ENCODE peak calls at places on chromosomes 7 and 10, in ten cellular contexts. One of them, this sample, is unnamed.

GRCh38 chr7:107742678-107743566 is 1.0 kb upstream of the CBLL1 start:
- DNase-seq in PC-3: no peak
- DNase-seq in mesothelial cell of epicardium: peak; percentile 37
- DNase-seq in GM12865: no peak
- DNase-seq in AG04450: no peak
- DNase-seq in NB4: peak; percentile 93
- DNase-seq in heart right ventricle: no peak
- DNase-seq in fibroblast of pulmonary artery: no peak
- DNase-seq in CD8-positive, alpha-beta T cell: peak; percentile 72
- DNase-seq in left ventricle myocardium inferior: peak; percentile 58
- DNase-seq in this sample: peak; percentile 41

GRCh38 chr7:33040803-33041516 is 21.6 kb downstream of the NT5C3A start:
- DNase-seq in PC-3: peak; percentile 86
- DNase-seq in mesothelial cell of epicardium: no peak
- DNase-seq in GM12865: peak; percentile 94
- DNase-seq in AG04450: no peak
- DNase-seq in NB4: peak; percentile 42
- DNase-seq in heart right ventricle: no peak
- DNase-seq in fibroblast of pulmonary artery: no peak
- DNase-seq in CD8-positive, alpha-beta T cell: peak; percentile 63
- DNase-seq in left ventricle myocardium inferior: no peak
- DNase-seq in this sample: no peak

GRCh38 chr10:86160890-86161585 is 205.6 kb downstream of the GRID1 start:
- DNase-seq in PC-3: no peak
- DNase-seq in mesothelial cell of epicardium: no peak
- DNase-seq in GM12865: no peak
- DNase-seq in AG04450: no peak
- DNase-seq in NB4: peak; percentile 16
- DNase-seq in heart right ventricle: no peak
- DNase-seq in fibroblast of pulmonary artery: no peak
- DNase-seq in CD8-positive, alpha-beta T cell: no peak
- DNase-seq in left ventricle myocardium inferior: no peak
- DNase-seq in this sample: no peak

GRCh38 chr7:54810401-54810800 is 51.4 kb upstream of the SEC61G start:
- DNase-seq in PC-3: no peak
- DNase-seq in mesothelial cell of epicardium: no peak
- DNase-seq in GM12865: no peak
- DNase-seq in AG04450: no peak
- DNase-seq in NB4: no peak
- DNase-seq in heart right ventricle: no peak
- DNase-seq in fibroblast of pulmonary artery: peak; percentile 22
- DNase-seq in CD8-positive, alpha-beta T cell: no peak
- DNase-seq in left ventricle myocardium inferior: no peak
- DNase-seq in this sample: no peak

GRCh38 chr7:141785711-141786552 is 4.1 kb upstream of the TAS2R5 start:
- DNase-seq in PC-3: peak; percentile 69
- DNase-seq in mesothelial cell of epicardium: no peak
- DNase-seq in GM12865: peak; percentile 68
- DNase-seq in AG04450: peak; percentile 16
- DNase-seq in NB4: peak; percentile 79
- DNase-seq in heart right ventricle: no peak
- DNase-seq in fibroblast of pulmonary artery: peak; percentile 72
- DNase-seq in CD8-positive, alpha-beta T cell: peak; percentile 27
- DNase-seq in left ventricle myocardium inferior: no peak
- DNase-seq in this sample: no peak

GRCh38 chr10:3265081-3265480 is 92.5 kb upstream of the PITRM1 start:
- DNase-seq in PC-3: no peak
- DNase-seq in mesothelial cell of epicardium: no peak
- DNase-seq in GM12865: no peak
- DNase-seq in AG04450: no peak
- DNase-seq in NB4: no peak
- DNase-seq in heart right ventricle: no peak
- DNase-seq in fibroblast of pulmonary artery: no peak
- DNase-seq in CD8-positive, alpha-beta T cell: no peak
- DNase-seq in left ventricle myocardium inferior: no peak
- DNase-seq in this sample: no peak

GRCh38 chr10:124539935-124540641 is 78.5 kb downstream of the LHPP start:
- DNase-seq in PC-3: peak; percentile 24
- DNase-seq in mesothelial cell of epicardium: peak; percentile 51
- DNase-seq in GM12865: peak; percentile 65
- DNase-seq in AG04450: no peak
- DNase-seq in NB4: peak; percentile 69
- DNase-seq in heart right ventricle: peak; percentile 70
- DNase-seq in fibroblast of pulmonary artery: peak; percentile 54
- DNase-seq in CD8-positive, alpha-beta T cell: peak; percentile 76
- DNase-seq in left ventricle myocardium inferior: peak; percentile 71
- DNase-seq in this sample: peak; percentile 68

GRCh38 chr10:121702351-121703320 is 104.4 kb upstream of the FGFR2 start:
- DNase-seq in PC-3: peak; percentile 41
- DNase-seq in mesothelial cell of epicardium: no peak
- DNase-seq in GM12865: no peak
- DNase-seq in AG04450: no peak
- DNase-seq in NB4: no peak
- DNase-seq in heart right ventricle: no peak
- DNase-seq in fibroblast of pulmonary artery: peak; percentile 12
- DNase-seq in CD8-positive, alpha-beta T cell: no peak
- DNase-seq in left ventricle myocardium inferior: no peak
- DNase-seq in this sample: no peak

GRCh38 chr7:116218051-116218645 is 7.8 kb downstream of the TES start:
- DNase-seq in PC-3: peak; percentile 98
- DNase-seq in mesothelial cell of epicardium: no peak
- DNase-seq in GM12865: no peak
- DNase-seq in AG04450: peak; percentile 85
- DNase-seq in NB4: no peak
- DNase-seq in heart right ventricle: no peak
- DNase-seq in fibroblast of pulmonary artery: peak; percentile 83
- DNase-seq in CD8-positive, alpha-beta T cell: no peak
- DNase-seq in left ventricle myocardium inferior: no peak
- DNase-seq in this sample: no peak

GRCh38 chr10:67256984-67257383 is 331.1 kb downstream of the LRRTM3 start:
- DNase-seq in PC-3: no peak
- DNase-seq in mesothelial cell of epicardium: no peak
- DNase-seq in GM12865: no peak
- DNase-seq in AG04450: no peak
- DNase-seq in NB4: no peak
- DNase-seq in heart right ventricle: no peak
- DNase-seq in fibroblast of pulmonary artery: peak; percentile 9
- DNase-seq in CD8-positive, alpha-beta T cell: no peak
- DNase-seq in left ventricle myocardium inferior: no peak
- DNase-seq in this sample: no peak

GRCh38 chr10:100998183-100998990 is 1.2 kb upstream of the LZTS2 start:
- DNase-seq in PC-3: peak; percentile 63
- DNase-seq in mesothelial cell of epicardium: peak; percentile 79
- DNase-seq in GM12865: peak; percentile 77
- DNase-seq in AG04450: no peak
- DNase-seq in NB4: peak; percentile 86
- DNase-seq in heart right ventricle: peak; percentile 90
- DNase-seq in fibroblast of pulmonary artery: peak; percentile 77
- DNase-seq in CD8-positive, alpha-beta T cell: peak; percentile 69
- DNase-seq in left ventricle myocardium inferior: peak; percentile 84
- DNase-seq in this sample: no peak

GRCh38 chr10:65166272-65166671 is 1645.1 kb downstream of the REEP3 start:
- DNase-seq in PC-3: no peak
- DNase-seq in mesothelial cell of epicardium: no peak
- DNase-seq in GM12865: no peak
- DNase-seq in AG04450: no peak
- DNase-seq in NB4: no peak
- DNase-seq in heart right ventricle: no peak
- DNase-seq in fibroblast of pulmonary artery: no peak
- DNase-seq in CD8-positive, alpha-beta T cell: no peak
- DNase-seq in left ventricle myocardium inferior: no peak
- DNase-seq in this sample: no peak

GRCh38 chr10:42543840-42544372 is 94.5 kb downstream of the ZNF33B start:
- DNase-seq in PC-3: no peak
- DNase-seq in mesothelial cell of epicardium: no peak
- DNase-seq in GM12865: no peak
- DNase-seq in AG04450: no peak
- DNase-seq in NB4: no peak
- DNase-seq in heart right ventricle: no peak
- DNase-seq in fibroblast of pulmonary artery: no peak
- DNase-seq in CD8-positive, alpha-beta T cell: no peak
- DNase-seq in left ventricle myocardium inferior: no peak
- DNase-seq in this sample: no peak

GRCh38 chr7:101727184-101727583 is 90.2 kb upstream of the CUX1 start:
- DNase-seq in PC-3: no peak
- DNase-seq in mesothelial cell of epicardium: no peak
- DNase-seq in GM12865: no peak
- DNase-seq in AG04450: no peak
- DNase-seq in NB4: no peak
- DNase-seq in heart right ventricle: no peak
- DNase-seq in fibroblast of pulmonary artery: no peak
- DNase-seq in CD8-positive, alpha-beta T cell: no peak
- DNase-seq in left ventricle myocardium inferior: no peak
- DNase-seq in this sample: no peak
- TF ChIP-seq CTCF in PC-3: no peak
- TF ChIP-seq CTCF in mesothelial cell of epicardium: no peak
- TF ChIP-seq CTCF in GM12865: no peak
- TF ChIP-seq CTCF in AG04450: no peak
- TF ChIP-seq CTCF in NB4: no peak
- TF ChIP-seq CTCF in heart right ventricle: no peak
- TF ChIP-seq CTCF in fibroblast of pulmonary artery: no peak
- TF ChIP-seq CTCF in CD8-positive, alpha-beta T cell: no peak
- TF ChIP-seq CTCF in left ventricle myocardium inferior: no peak
- TF ChIP-seq CTCF in this sample: no peak

GRCh38 chr7:104779888-104780287 is 234.1 kb upstream of the KMT2E start:
- DNase-seq in PC-3: no peak
- DNase-seq in mesothelial cell of epicardium: no peak
- DNase-seq in GM12865: no peak
- DNase-seq in AG04450: no peak
- DNase-seq in NB4: no peak
- DNase-seq in heart right ventricle: no peak
- DNase-seq in fibroblast of pulmonary artery: no peak
- DNase-seq in CD8-positive, alpha-beta T cell: no peak
- DNase-seq in left ventricle myocardium inferior: no peak
- DNase-seq in this sample: no peak
- TF ChIP-seq CTCF in PC-3: no peak
- TF ChIP-seq CTCF in mesothelial cell of epicardium: no peak
- TF ChIP-seq CTCF in GM12865: no peak
- TF ChIP-seq CTCF in AG04450: no peak
- TF ChIP-seq CTCF in NB4: no peak
- TF ChIP-seq CTCF in heart right ventricle: no peak
- TF ChIP-seq CTCF in fibroblast of pulmonary artery: no peak
- TF ChIP-seq CTCF in CD8-positive, alpha-beta T cell: no peak
- TF ChIP-seq CTCF in left ventricle myocardium inferior: no peak
- TF ChIP-seq CTCF in this sample: no peak

GRCh38 chr7:73839290-73839689 is 3.0 kb downstream of the METTL27 start:
- DNase-seq in PC-3: no peak
- DNase-seq in mesothelial cell of epicardium: no peak
- DNase-seq in GM12865: no peak
- DNase-seq in AG04450: no peak
- DNase-seq in NB4: no peak
- DNase-seq in heart right ventricle: no peak
- DNase-seq in fibroblast of pulmonary artery: no peak
- DNase-seq in CD8-positive, alpha-beta T cell: no peak
- DNase-seq in left ventricle myocardium inferior: no peak
- DNase-seq in this sample: no peak

GRCh38 chr7:73838642-73839041 is 3.7 kb downstream of the METTL27 start:
- DNase-seq in PC-3: no peak
- DNase-seq in mesothelial cell of epicardium: no peak
- DNase-seq in GM12865: no peak
- DNase-seq in AG04450: no peak
- DNase-seq in NB4: no peak
- DNase-seq in heart right ventricle: no peak
- DNase-seq in fibroblast of pulmonary artery: no peak
- DNase-seq in CD8-positive, alpha-beta T cell: no peak
- DNase-seq in left ventricle myocardium inferior: no peak
- DNase-seq in this sample: no peak

GRCh38 chr7:73840715-73841379 is 1.5 kb downstream of the METTL27 start:
- DNase-seq in PC-3: no peak
- DNase-seq in mesothelial cell of epicardium: no peak
- DNase-seq in GM12865: no peak
- DNase-seq in AG04450: no peak
- DNase-seq in NB4: peak; percentile 44
- DNase-seq in heart right ventricle: no peak
- DNase-seq in fibroblast of pulmonary artery: no peak
- DNase-seq in CD8-positive, alpha-beta T cell: no peak
- DNase-seq in left ventricle myocardium inferior: no peak
- DNase-seq in this sample: no peak

GRCh38 chr7:73841689-73842247 is 548 bp downstream of the METTL27 start:
- DNase-seq in PC-3: no peak
- DNase-seq in mesothelial cell of epicardium: no peak
- DNase-seq in GM12865: no peak
- DNase-seq in AG04450: no peak
- DNase-seq in NB4: no peak
- DNase-seq in heart right ventricle: no peak
- DNase-seq in fibroblast of pulmonary artery: no peak
- DNase-seq in CD8-positive, alpha-beta T cell: no peak
- DNase-seq in left ventricle myocardium inferior: no peak
- DNase-seq in this sample: no peak

GRCh38 chr7:73839743-73840714 is 2.3 kb downstream of the METTL27 start:
- DNase-seq in PC-3: no peak
- DNase-seq in mesothelial cell of epicardium: no peak
- DNase-seq in GM12865: no peak
- DNase-seq in AG04450: no peak
- DNase-seq in NB4: no peak
- DNase-seq in heart right ventricle: no peak
- DNase-seq in fibroblast of pulmonary artery: no peak
- DNase-seq in CD8-positive, alpha-beta T cell: no peak
- DNase-seq in left ventricle myocardium inferior: no peak
- DNase-seq in this sample: no peak
- TF ChIP-seq CTCF in PC-3: no peak
- TF ChIP-seq CTCF in mesothelial cell of epicardium: peak; percentile 35
- TF ChIP-seq CTCF in GM12865: no peak
- TF ChIP-seq CTCF in AG04450: no peak
- TF ChIP-seq CTCF in NB4: peak; percentile 13
- TF ChIP-seq CTCF in heart right ventricle: no peak
- TF ChIP-seq CTCF in fibroblast of pulmonary artery: no peak
- TF ChIP-seq CTCF in CD8-positive, alpha-beta T cell: no peak
- TF ChIP-seq CTCF in left ventricle myocardium inferior: no peak
- TF ChIP-seq CTCF in this sample: peak; percentile 42

DNA sequence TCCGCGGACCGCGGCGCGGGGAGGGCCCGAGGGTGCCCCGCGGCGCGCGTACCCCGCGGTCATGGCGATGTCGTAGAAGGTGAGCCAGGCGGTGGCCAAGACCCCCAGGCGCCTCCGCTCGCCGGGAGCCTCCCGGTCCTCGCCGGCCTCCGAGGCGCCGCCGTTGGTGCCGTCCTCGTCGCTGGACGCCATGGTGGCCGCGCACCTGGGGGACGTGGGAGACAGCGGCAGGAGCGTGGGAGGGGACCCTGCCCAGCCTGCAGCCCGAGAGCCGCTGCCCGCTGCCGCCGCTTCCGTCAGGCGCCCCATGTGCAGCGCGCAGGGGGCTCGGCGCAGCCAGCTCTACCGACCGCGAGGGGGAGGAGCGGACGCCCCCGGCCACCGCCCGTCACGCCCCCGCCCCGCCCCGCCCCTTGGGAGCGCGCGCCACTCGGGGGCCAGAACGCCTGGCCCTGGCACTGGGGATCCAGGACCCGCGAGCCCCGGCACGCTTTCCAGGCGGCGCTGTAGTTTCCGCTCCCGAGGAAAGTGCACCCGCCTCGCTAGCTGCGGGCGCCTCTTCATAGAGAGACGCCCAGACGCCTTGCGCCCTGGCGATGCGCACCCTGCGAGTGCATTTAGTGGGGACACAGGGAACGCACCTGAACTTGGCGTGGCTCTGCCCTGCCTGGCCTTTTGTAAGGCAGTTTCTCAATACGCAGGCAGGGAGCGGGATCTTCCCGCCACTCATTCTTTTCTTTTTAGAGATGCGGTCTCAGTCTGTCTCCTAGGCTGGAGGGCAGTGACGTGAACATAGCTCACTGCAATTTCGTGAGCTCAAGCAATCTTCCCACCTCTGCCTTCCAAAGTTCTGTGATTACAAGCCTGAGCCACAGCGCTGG is at the start of gene HACD1:
- DNase-seq in PC-3: peak; percentile 54
- DNase-seq in mesothelial cell of epicardium: peak; percentile 58
- DNase-seq in GM12865: peak; percentile 46
- DNase-seq in AG04450: peak; percentile 8
- DNase-seq in NB4: peak; percentile 80
- DNase-seq in heart right ventricle: peak; percentile 68
- DNase-seq in fibroblast of pulmonary artery: peak; percentile 58
- DNase-seq in CD8-positive, alpha-beta T cell: peak; percentile 32
- DNase-seq in left ventricle myocardium inferior: peak; percentile 74
- DNase-seq in this sample: peak; percentile 76
- TF ChIP-seq CTCF in PC-3: peak; percentile 24
- TF ChIP-seq CTCF in mesothelial cell of epicardium: no peak
- TF ChIP-seq CTCF in GM12865: peak; percentile 1
- TF ChIP-seq CTCF in AG04450: peak; percentile 37
- TF ChIP-seq CTCF in NB4: no peak
- TF ChIP-seq CTCF in heart right ventricle: no peak
- TF ChIP-seq CTCF in fibroblast of pulmonary artery: no peak
- TF ChIP-seq CTCF in CD8-positive, alpha-beta T cell: no peak
- TF ChIP-seq CTCF in left ventricle myocardium inferior: no peak
- TF ChIP-seq CTCF in this sample: peak; percentile 42

This sample was measured in progenitor cell of endocrine pancreas.